ENCODE peak calls at places on chromosome 19, in eight cellular contexts. One of them, this sample, is unnamed.

GRCh38 chr19:10766681-10767201 is 48.9 kb downstream of the DNM2 start:
- DNase-seq in GM23248: peak; percentile 57
- DNase-seq in SK-N-SH: peak; percentile 81
- DNase-seq in OCI-LY7: no peak
- DNase-seq in PC-3: no peak
- DNase-seq in MM.1S: no peak
- DNase-seq in GM23338: no peak
- DNase-seq in neural progenitor cell: no peak
- DNase-seq in this sample: no peak

GRCh38 chr19:58380736-58381459 is at the start of gene ZNF837:
- DNase-seq in neural progenitor cell: peak; percentile 100
- DNase-seq in GM23338: peak; percentile 100
- DNase-seq in GM23248: peak; percentile 100
- DNase-seq in MM.1S: peak; percentile 100
- DNase-seq in PC-3: peak; percentile 100
- DNase-seq in SK-N-SH: peak; percentile 93
- DNase-seq in OCI-LY7: peak; percentile 100
- DNase-seq in this sample: peak; percentile 100

GRCh38 chr19:4088975-4089374 is 22.3 kb upstream of the ZBTB7A start:
- DNase-seq in GM23338: no peak
- DNase-seq in MM.1S: no peak
- DNase-seq in PC-3: no peak
- DNase-seq in SK-N-SH: no peak
- DNase-seq in GM23248: no peak
- DNase-seq in neural progenitor cell: no peak
- DNase-seq in OCI-LY7: no peak
- DNase-seq in this sample: no peak

GRCh38 chr19:36009220-36009619 is 607 bp upstream of the SYNE4 start:
- DNase-seq in PC-3: peak; percentile 56
- DNase-seq in SK-N-SH: peak; percentile 90
- DNase-seq in MM.1S: peak; percentile 31
- DNase-seq in GM23248: peak; percentile 93
- DNase-seq in GM23338: peak; percentile 82
- DNase-seq in neural progenitor cell: peak; percentile 84
- DNase-seq in OCI-LY7: no peak
- DNase-seq in this sample: peak; percentile 85

GRCh38 chr19:29630661-29631060 is 24.6 kb downstream of the POP4 start:
- DNase-seq in GM23338: no peak
- DNase-seq in MM.1S: no peak
- DNase-seq in PC-3: no peak
- DNase-seq in GM23248: peak; percentile 20
- DNase-seq in neural progenitor cell: no peak
- DNase-seq in OCI-LY7: no peak
- DNase-seq in SK-N-SH: peak; percentile 4
- DNase-seq in this sample: no peak

GRCh38 chr19:37991176-37991835 is 84.3 kb downstream of the SIPA1L3 start:
- DNase-seq in PC-3: no peak
- DNase-seq in OCI-LY7: no peak
- DNase-seq in GM23248: no peak
- DNase-seq in GM23338: no peak
- DNase-seq in MM.1S: no peak
- DNase-seq in neural progenitor cell: no peak
- DNase-seq in SK-N-SH: no peak
- DNase-seq in this sample: no peak

GRCh38 chr19:18741124-18741493 is 50.0 kb downstream of the COMP start:
- DNase-seq in neural progenitor cell: no peak
- DNase-seq in PC-3: no peak
- DNase-seq in GM23248: no peak
- DNase-seq in MM.1S: no peak
- DNase-seq in SK-N-SH: no peak
- DNase-seq in GM23338: no peak
- DNase-seq in OCI-LY7: no peak
- DNase-seq in this sample: no peak

GRCh38 chr19:56973713-56974553 is 133.4 kb upstream of the PEG3 start:
- DNase-seq in OCI-LY7: no peak
- DNase-seq in neural progenitor cell: no peak
- DNase-seq in GM23248: no peak
- DNase-seq in MM.1S: no peak
- DNase-seq in PC-3: no peak
- DNase-seq in GM23338: no peak
- DNase-seq in SK-N-SH: peak; percentile 66
- DNase-seq in this sample: no peak

GRCh38 chr19:56639217-56639616 is 3.7 kb upstream of the SMIM17 start:
- DNase-seq in GM23338: peak; percentile 48
- DNase-seq in SK-N-SH: no peak
- DNase-seq in neural progenitor cell: peak; percentile 60
- DNase-seq in OCI-LY7: peak; percentile 28
- DNase-seq in GM23248: peak; percentile 24
- DNase-seq in MM.1S: peak; percentile 56
- DNase-seq in PC-3: peak; percentile 30
- DNase-seq in this sample: no peak

DNA sequence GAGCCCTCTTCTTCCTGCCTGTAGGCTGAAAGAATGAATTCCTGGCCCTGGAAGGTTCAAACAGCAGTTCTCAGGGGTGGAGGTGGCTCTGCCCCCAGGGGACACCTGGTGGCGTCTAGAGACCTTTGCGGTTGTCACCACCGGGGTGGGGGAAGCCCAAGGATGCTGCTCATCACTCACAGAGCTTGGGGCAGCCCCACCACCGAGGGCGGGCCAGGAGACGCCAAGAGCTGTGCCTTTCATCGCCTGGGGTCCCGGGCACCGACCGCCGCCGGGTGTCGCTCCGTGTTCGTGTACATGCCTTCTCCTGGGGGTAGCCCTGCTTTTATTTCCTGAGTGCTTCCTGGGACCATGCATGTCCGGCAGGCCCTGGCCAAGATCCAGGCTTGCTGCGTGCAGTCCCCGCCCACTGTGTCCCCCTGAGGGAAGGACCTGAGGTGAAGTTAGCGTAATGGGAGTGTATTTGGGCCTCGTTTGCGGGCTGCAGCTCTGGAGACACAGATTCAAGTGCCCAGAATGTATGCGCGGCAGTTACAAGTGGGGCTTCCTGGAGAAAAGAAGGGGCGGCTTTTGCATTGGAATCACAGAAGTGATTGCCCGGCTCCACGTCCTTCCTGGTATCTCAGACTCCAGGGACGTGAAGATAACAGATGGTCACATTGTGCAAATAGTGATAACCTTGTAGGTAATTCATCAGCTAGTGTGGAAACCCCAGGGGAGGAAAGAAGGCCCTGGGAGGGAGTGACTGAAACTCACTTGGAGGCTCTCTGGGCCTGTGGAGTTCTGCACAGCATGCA is 7.8 kb downstream of the DOT1L start:
- DNase-seq in GM23248: no peak
- DNase-seq in MM.1S: no peak
- DNase-seq in PC-3: no peak
- DNase-seq in GM23338: peak; percentile 72
- DNase-seq in OCI-LY7: peak; percentile 82
- DNase-seq in SK-N-SH: peak; percentile 67
- DNase-seq in neural progenitor cell: peak; percentile 45
- DNase-seq in this sample: peak; percentile 72
- H2AFZ ChIP-seq in GM23248: no peak overlapping the region
- H2AFZ ChIP-seq in MM.1S: no peak overlapping the region
- H2AFZ ChIP-seq in PC-3: no peak overlapping the region
- H2AFZ ChIP-seq in GM23338: no peak overlapping the region
- H2AFZ ChIP-seq in OCI-LY7: no peak overlapping the region
- H2AFZ ChIP-seq in SK-N-SH: no peak overlapping the region
- H2AFZ ChIP-seq in neural progenitor cell: no peak overlapping the region
- H2AFZ ChIP-seq in this sample: no peak overlapping the region

GRCh38 chr19:944171-944567 is 18.3 kb downstream of the ARID3A start:
- DNase-seq in OCI-LY7: no peak
- DNase-seq in neural progenitor cell: no peak
- DNase-seq in GM23338: no peak
- DNase-seq in MM.1S: no peak
- DNase-seq in SK-N-SH: peak; percentile 90
- DNase-seq in GM23248: no peak
- DNase-seq in PC-3: no peak
- DNase-seq in this sample: peak; percentile 85

GRCh38 chr19:941292-942132 is 15.7 kb downstream of the ARID3A start:
- DNase-seq in neural progenitor cell: no peak
- DNase-seq in OCI-LY7: no peak
- DNase-seq in GM23248: no peak
- DNase-seq in GM23338: no peak
- DNase-seq in PC-3: no peak
- DNase-seq in MM.1S: no peak
- DNase-seq in SK-N-SH: no peak
- DNase-seq in this sample: no peak

GRCh38 chr19:940591-941291 is 14.9 kb downstream of the ARID3A start:
- DNase-seq in PC-3: peak; percentile 66
- DNase-seq in OCI-LY7: no peak
- DNase-seq in GM23338: no peak
- DNase-seq in MM.1S: no peak
- DNase-seq in neural progenitor cell: no peak
- DNase-seq in SK-N-SH: peak; percentile 93
- DNase-seq in GM23248: no peak
- DNase-seq in this sample: no peak

GRCh38 chr19:943551-944170 is 17.8 kb downstream of the ARID3A start:
- DNase-seq in MM.1S: no peak
- DNase-seq in SK-N-SH: no peak
- DNase-seq in GM23338: no peak
- DNase-seq in GM23248: no peak
- DNase-seq in OCI-LY7: no peak
- DNase-seq in neural progenitor cell: no peak
- DNase-seq in PC-3: no peak
- DNase-seq in this sample: no peak

DNA sequence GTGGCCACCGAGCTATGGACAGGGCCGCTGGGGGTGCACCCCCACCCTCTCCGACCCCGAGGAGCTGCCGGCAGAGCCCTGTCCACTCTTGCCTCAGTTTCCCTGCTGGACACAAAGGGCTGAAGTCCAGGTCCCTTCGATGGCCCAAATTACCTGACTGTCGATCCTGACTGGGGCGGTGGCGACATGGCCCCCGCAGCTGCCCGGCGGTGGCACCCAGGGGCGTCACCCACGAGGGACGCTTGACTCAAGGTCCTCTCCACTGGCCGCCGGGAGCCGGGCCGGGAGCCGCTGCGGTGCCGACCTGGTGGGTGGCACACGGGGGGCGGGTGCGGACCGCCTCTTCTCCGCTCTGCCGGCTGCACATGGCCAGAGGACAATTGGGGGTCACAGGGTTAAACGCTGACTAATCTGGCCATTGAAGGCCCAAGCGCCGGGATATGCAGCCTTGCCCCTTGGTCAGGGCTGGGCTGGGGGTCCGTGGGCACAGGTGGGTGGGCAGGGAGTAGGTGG is 16.4 kb downstream of the ARID3A start:
- DNase-seq in SK-N-SH: no peak
- DNase-seq in GM23248: no peak
- DNase-seq in GM23338: no peak
- DNase-seq in neural progenitor cell: no peak
- DNase-seq in OCI-LY7: no peak
- DNase-seq in PC-3: no peak
- DNase-seq in MM.1S: no peak
- DNase-seq in this sample: no peak
- H3K79me2 ChIP-seq in SK-N-SH: peaks cover 39% of the 10 kb centered on the region
- H3K79me2 ChIP-seq in GM23248: peaks cover 100% of the 10 kb centered on the region
- H3K79me2 ChIP-seq in GM23338: peaks cover 56% of the 10 kb centered on the region
- H3K79me2 ChIP-seq in neural progenitor cell: peaks cover 95% of the 10 kb centered on the region
- H3K79me2 ChIP-seq in OCI-LY7: no peaks in the 10 kb centered on the region
- H3K79me2 ChIP-seq in PC-3: peaks cover 4% of the 10 kb centered on the region
- H3K79me2 ChIP-seq in MM.1S: peaks cover 46% of the 10 kb centered on the region
- H3K79me2 ChIP-seq in this sample: peaks cover 99% of the 10 kb centered on the region

DNA sequence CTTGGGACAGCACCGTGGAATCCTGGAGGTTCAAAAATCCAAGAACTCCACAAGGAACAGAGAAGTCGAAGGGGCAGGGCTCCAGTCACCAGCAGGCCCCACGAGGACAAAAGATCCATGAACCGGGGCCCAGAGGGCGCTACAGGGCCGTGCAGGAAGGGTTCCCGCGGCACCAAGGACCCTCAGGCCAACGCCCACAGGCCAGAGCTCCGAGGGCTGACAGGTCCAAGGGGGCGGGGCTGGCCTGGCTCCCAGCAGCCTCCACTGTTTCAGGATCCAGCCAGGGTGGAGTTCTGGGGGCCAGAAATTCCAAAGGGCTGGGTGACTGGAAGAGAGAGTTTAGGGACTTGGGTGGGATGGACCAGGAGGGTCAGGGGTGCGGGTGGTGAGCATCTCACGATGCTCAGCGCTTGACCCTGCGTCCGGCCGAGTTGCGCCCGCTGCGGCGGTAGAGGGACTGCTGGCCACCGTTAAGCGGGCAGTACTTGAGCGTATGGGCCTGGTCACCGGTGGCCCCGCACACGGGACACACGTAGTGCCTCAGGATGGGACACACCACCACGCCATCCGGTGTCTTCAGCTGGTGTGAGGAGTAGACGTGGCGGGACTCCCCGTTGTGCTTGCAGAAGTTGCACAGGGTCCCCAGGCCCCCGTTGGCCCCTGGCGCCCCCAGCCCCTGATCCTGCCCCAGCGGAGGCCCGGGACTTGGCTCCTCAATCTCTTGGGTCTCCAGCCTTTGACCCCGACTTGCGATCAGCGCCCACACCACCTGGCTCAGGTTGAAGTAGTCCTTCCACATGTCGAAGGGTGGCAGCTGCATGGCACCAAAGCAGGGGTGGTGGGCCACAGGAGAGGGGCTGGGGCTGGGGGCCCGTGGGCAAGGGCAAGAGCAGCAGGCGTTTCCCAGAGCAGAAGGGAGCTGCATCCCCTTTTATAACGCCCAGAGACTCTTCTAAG is at the start of gene NANOS2:
- DNase-seq in GM23248: no peak
- DNase-seq in neural progenitor cell: peak; percentile 84
- DNase-seq in SK-N-SH: no peak
- DNase-seq in MM.1S: no peak
- DNase-seq in PC-3: peak; percentile 13
- DNase-seq in GM23338: peak; percentile 98
- DNase-seq in OCI-LY7: peak; percentile 29
- DNase-seq in this sample: no peak
- TF ChIP-seq EZH2phosphoT487 in GM23248: no peak
- TF ChIP-seq EZH2phosphoT487 in neural progenitor cell: no peak
- TF ChIP-seq EZH2phosphoT487 in SK-N-SH: no peak
- TF ChIP-seq EZH2phosphoT487 in MM.1S: no peak
- TF ChIP-seq EZH2phosphoT487 in PC-3: no peak
- TF ChIP-seq EZH2phosphoT487 in GM23338: no peak
- TF ChIP-seq EZH2phosphoT487 in OCI-LY7: no peak
- TF ChIP-seq EZH2phosphoT487 in this sample: no peak

DNA sequence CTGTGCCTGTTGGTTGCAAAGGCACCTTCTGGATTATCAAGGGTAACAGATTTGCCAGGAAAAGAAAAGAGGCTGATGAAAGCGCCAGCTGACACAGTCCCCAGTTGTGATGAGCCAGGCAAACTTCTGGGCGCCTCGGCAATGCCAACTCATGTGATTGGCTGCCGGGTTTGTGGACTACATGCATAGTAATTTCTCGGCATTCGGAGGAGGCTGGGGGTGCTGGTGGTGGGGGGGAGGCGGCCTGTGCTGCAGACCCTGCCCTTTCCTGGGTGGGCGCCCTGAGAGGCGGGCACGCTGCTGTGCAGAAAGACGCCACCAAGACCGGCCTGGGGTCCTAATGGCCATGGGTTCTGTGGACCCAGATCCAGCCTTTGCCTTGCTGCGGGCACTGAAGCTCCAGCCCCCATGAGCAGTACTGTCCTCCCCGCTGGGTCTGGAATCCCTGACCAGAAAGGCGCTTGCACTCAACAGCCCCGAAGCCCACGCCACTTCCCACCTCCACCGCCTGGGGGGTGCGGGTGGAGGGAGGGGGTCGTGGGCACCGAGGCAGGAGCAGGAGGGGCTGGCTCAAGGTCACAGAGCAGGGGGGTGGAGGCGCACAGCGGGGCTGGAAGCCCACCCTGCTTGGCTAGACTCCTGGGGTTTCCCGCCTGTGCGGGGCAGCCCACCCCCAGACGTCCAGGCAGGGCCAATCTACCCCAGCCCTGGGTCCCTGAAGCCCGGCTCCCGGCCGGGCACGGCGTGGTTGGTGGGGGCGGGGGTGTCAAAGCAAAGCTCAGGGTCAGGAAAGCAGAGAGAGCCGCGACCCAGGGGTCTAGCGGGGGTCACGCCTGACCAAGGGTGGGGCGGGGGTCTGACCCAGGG is 1.0 kb downstream of the DIRAS1 start:
- DNase-seq in MM.1S: no peak
- DNase-seq in SK-N-SH: peak; percentile 84
- DNase-seq in GM23248: peak; percentile 85
- DNase-seq in neural progenitor cell: peak; percentile 62
- DNase-seq in OCI-LY7: no peak
- DNase-seq in GM23338: peak; percentile 81
- DNase-seq in PC-3: no peak
- DNase-seq in this sample: no peak
- H2AFZ ChIP-seq in MM.1S: no peak overlapping the region
- H2AFZ ChIP-seq in SK-N-SH: no peak overlapping the region
- H2AFZ ChIP-seq in GM23248: peak overlapping the region; percentile 43
- H2AFZ ChIP-seq in neural progenitor cell: no peak overlapping the region
- H2AFZ ChIP-seq in OCI-LY7: no peak overlapping the region
- H2AFZ ChIP-seq in GM23338: peak overlapping the region; percentile 81
- H2AFZ ChIP-seq in PC-3: no peak overlapping the region
- H2AFZ ChIP-seq in this sample: no peak overlapping the region

This sample was measured in hepatocyte.